ENCODE peak calls at places on chromosomes 5 and 9, in eight cellular contexts. S is GM23338, V is spleen, P is OCI-LY7, E is foreskin keratinocyte, J is right lobe of liver, Q is HuH-7.5, C is thyroid gland. B is an unnamed sample.
A peak's percentile ranks its signal among the peaks of the same experiment; 100 is the strongest.

GRCh38 chr5:115419794-115420585 is 123.5 kb upstream of the CCDC112 start:
- DNase-seq in C (no peak), Q (no peak), J (no peak), P (no peak), E (peak; percentile 96), S (peak; percentile 21), V (no peak), B (no peak)

GRCh38 chr5:65364907-65365306 is 116.8 kb downstream of the ADAMTS6 start:
- DNase-seq in P (no peak), E (no peak), S (no peak), V (no peak), C (no peak), Q (no peak), J (no peak), B (no peak)

GRCh38 chr5:175555168-175555745 is 76.9 kb downstream of the SFXN1 start:
- DNase-seq in J (no peak), P (no peak), C (no peak), S (no peak), V (no peak), E (no peak), Q (no peak), B (no peak)

GRCh38 chr9:134356496-134357470 is 30.5 kb downstream of the RXRA start:
- DNase-seq in J (no peak), S (no peak), Q (peak; percentile 83), P (no peak), E (no peak), C (peak; percentile 89), V (no peak), B (no peak)

GRCh38 chr5:149497357-149497756 is 53.9 kb downstream of the CSNK1A1 start:
- DNase-seq in E (no peak), V (no peak), S (peak; percentile 45), C (no peak), P (no peak), Q (no peak), J (no peak), B (no peak)

GRCh38 chr5:150257424-150257823 is 32.1 kb downstream of the CAMK2A start:
- DNase-seq in Q (no peak), P (no peak), V (no peak), C (no peak), J (no peak), S (no peak), E (no peak), B (no peak)

GRCh38 chr5:148794729-148795590 is 31.5 kb upstream of the ADRB2 start:
- DNase-seq in E (peak; percentile 41), Q (no peak), P (no peak), V (no peak), J (no peak), C (no peak), S (no peak), B (no peak)

GRCh38 chr9:137286980-137287383 is 9.5 kb downstream of the TOR4A start:
- DNase-seq in E (peak; percentile 42), S (peak; percentile 85), C (peak; percentile 58), J (peak; percentile 75), Q (peak; percentile 94), V (peak; percentile 51), P (peak; percentile 75), B (no peak)

GRCh38 chr5:17113174-17113941 is 104.1 kb upstream of the BASP1 start:
- DNase-seq in S (no peak), J (no peak), C (no peak), E (no peak), V (no peak), Q (no peak), P (no peak), B (no peak)

GRCh38 chr5:10354048-10354872 is 765 bp downstream of the MARCHF6 start:
- DNase-seq in S (peak; percentile 53), J (peak; percentile 49), V (no peak), P (peak; percentile 62), C (peak; percentile 60), E (no peak), Q (no peak), B (no peak)

GRCh38 chr5:119033135-119033534 is 37.8 kb upstream of the DMXL1 start:
- DNase-seq in C (no peak), P (peak; percentile 25), J (no peak), Q (no peak), V (no peak), E (no peak), S (no peak), B (no peak)

GRCh38 chr5:145554399-145554798 is 280.7 kb downstream of the PRELID2 start:
- DNase-seq in P (no peak), C (peak; percentile 3), Q (no peak), J (no peak), E (peak; percentile 79), V (no peak), S (no peak), B (no peak)

GRCh38 chr9:78032599-78033457 is 1.2 kb upstream of the GNAQ start:
- DNase-seq in E (peak; percentile 51), C (no peak), S (no peak), J (no peak), Q (no peak), P (no peak), V (no peak), B (no peak)

GRCh38 chr5:79236970-79237734 is 1.2 kb downstream of the JMY start:
- DNase-seq in J (peak; percentile 66), P (peak; percentile 54), Q (peak; percentile 44), E (peak; percentile 74), S (peak; percentile 60), C (peak; percentile 68), V (peak; percentile 85), B (no peak)

B was measured in posterior cingulate gyrus.